ENCODE peak calls at places on chromosomes 2 and 18, in six cellular contexts. A, R, N, J, T and I are unnamed samples.

GRCh38 chr18:74316257-74317180 is 880 bp downstream of the C18orf63 start:
- DNase-seq in A (no peak), R (peak; percentile 84), N (no peak), J (peak; percentile 95), T (no peak), I (no peak)

GRCh38 chr2:127628767-127629614 is 17.0 kb upstream of the GPR17 start:
- DNase-seq in A (no peak), R (no peak), N (no peak), J (no peak), T (no peak), I (no peak)

GRCh38 chr2:208062113-208062512 is 36.8 kb upstream of the PLEKHM3 start:
- DNase-seq in A (no peak), R (peak; percentile 44), N (no peak), J (peak; percentile 35), T (no peak), I (peak; percentile 47)

GRCh38 chr2:1846046-1847015 is 102.0 kb upstream of the PXDN start:
- DNase-seq in A (no peak), R (no peak), N (no peak), J (peak; percentile 43), T (no peak), I (no peak)

GRCh38 chr2:15241208-15241607 is 319.9 kb downstream of the NBAS start:
- DNase-seq in A (no peak), R (no peak), N (no peak), J (no peak), T (no peak), I (peak; percentile 59)

GRCh38 chr2:40179801-40180200 is 272.1 kb downstream of the SLC8A1 start:
- DNase-seq in A (no peak), R (no peak), N (no peak), J (no peak), T (no peak), I (no peak)

GRCh38 chr2:240450532-240451107 is 15.2 kb downstream of the GPC1 start:
- DNase-seq in A (no peak), R (no peak), N (no peak), J (no peak), T (no peak), I (no peak)

GRCh38 chr2:160882906-160883305 is 277.3 kb upstream of the TANK start:
- DNase-seq in A (no peak), R (peak; percentile 7), N (no peak), J (no peak), T (no peak), I (no peak)

GRCh38 chr2:16813593-16813992 is 148.0 kb upstream of the CYRIA start:
- DNase-seq in A (no peak), R (no peak), N (no peak), J (no peak), T (no peak), I (no peak)

GRCh38 chr18:8811115-8811514 is 105.8 kb downstream of the MTCL1 start:
- DNase-seq in A (no peak), R (no peak), N (no peak), J (no peak), T (no peak), I (peak; percentile 56)

GRCh38 chr18:36095936-36096519 is 28.7 kb upstream of the RPRD1A start:
- DNase-seq in A (no peak), R (peak; percentile 65), N (no peak), J (peak; percentile 51), T (no peak), I (no peak)

GRCh38 chr2:45342-46130 is 769 bp downstream of the FAM110C start:
- DNase-seq in A (peak; percentile 39), R (no peak), N (no peak), J (no peak), T (no peak), I (no peak)

GRCh38 chr2:138373993-138374408 is 127.6 kb upstream of the SPOPL start:
- DNase-seq in A (peak; percentile 15), R (peak; percentile 32), N (no peak), J (no peak), T (no peak), I (no peak)

GRCh38 chr2:9178110-9178904 is 28.3 kb upstream of the ASAP2 start:
- DNase-seq in A (no peak), R (peak; percentile 56), N (no peak), J (peak; percentile 92), T (no peak), I (no peak)

GRCh38 chr2:119338826-119339561 is 27.6 kb downstream of the C2orf76 start:
- DNase-seq in A (no peak), R (no peak), N (peak; percentile 30), J (no peak), T (no peak), I (no peak)

GRCh38 chr2:152189622-152190495 is 14.3 kb upstream of the STAM2 start:
- DNase-seq in A (peak; percentile 50), R (peak; percentile 59), N (peak; percentile 36), J (peak; percentile 53), T (no peak), I (peak; percentile 53)

GRCh38 chr2:226738191-226738820 is 61.3 kb downstream of the IRS1 start:
- DNase-seq in A (no peak), R (no peak), N (no peak), J (no peak), T (no peak), I (no peak)

GRCh38 chr2:145657265-145657664 is 1137.3 kb upstream of the ZEB2 start:
- DNase-seq in A (no peak), R (no peak), N (no peak), J (no peak), T (no peak), I (no peak)

GRCh38 chr2:44772131-44772530 is 169.4 kb upstream of the SIX3 start:
- DNase-seq in A (no peak), R (no peak), N (no peak), J (no peak), T (no peak), I (no peak)

GRCh38 chr2:44769349-44770005 is 172.0 kb upstream of the SIX3 start:
- DNase-seq in A (no peak), R (no peak), N (no peak), J (no peak), T (no peak), I (no peak)

GRCh38 chr2:44768438-44769236 is 172.9 kb upstream of the SIX3 start:
- DNase-seq in A (no peak), R (no peak), N (no peak), J (no peak), T (no peak), I (no peak)

GRCh38 chr2:44771510-44771909 is 170.0 kb upstream of the SIX3 start:
- DNase-seq in A (no peak), R (no peak), N (no peak), J (no peak), T (no peak), I (no peak)

GRCh38 chr2:44770221-44771187 is 171.0 kb upstream of the SIX3 start:
- DNase-seq in A (no peak), R (no peak), N (no peak), J (no peak), T (no peak), I (no peak)
- H3K4me1 ChIP-seq in A (no peaks in the 10 kb centered on the region), R (no peaks in the 10 kb centered on the region), N (peaks cover 16% of the 10 kb centered on the region), J (no peaks in the 10 kb centered on the region), T (peaks cover 10% of the 10 kb centered on the region), I (no peaks in the 10 kb centered on the region)

DNA sequence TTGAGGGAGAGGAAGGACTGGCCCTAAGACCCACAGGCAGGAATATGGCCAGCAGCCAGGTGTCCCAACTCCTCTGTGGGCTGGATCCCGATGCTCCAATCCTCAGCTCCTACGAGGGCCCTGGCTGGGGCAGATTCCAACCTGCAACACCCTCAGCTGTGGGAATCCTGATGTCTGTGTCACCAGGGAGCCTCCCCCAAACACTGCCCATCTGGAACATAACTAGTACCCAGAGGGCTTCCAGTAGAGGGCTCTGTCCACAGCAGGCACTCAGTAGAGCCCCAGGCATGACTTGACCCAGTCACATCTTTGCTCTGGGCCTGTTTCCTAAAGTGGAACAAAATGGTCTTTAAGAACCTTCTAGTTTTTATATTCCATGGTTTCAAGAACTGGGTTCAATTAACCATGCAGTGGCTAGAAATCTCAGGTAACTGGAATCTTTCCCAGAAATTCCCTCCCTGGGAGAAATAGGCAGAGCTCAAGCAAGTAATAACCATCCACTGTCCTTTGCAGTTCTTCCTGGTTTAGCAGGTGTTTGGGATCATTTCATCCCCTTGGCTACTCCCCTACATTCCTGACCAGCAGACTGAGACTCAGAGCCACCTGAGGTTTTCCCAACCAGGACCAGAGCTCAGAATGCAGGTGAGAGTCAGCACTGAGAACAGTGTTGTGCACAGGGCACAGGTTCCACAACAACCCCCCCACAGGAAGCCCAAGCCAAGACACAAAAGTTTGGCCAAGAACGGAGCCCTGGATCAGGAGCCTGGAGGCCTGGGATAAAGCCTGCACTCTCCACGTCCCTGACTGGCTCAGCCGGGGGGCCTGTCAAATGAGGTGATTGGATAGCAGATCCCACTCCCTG is 20.8 kb upstream of the LOXHD1 start:
- DNase-seq in A (peak; percentile 28), R (peak; percentile 20), N (no peak), J (no peak), T (no peak), I (peak; percentile 53)
- TF ChIP-seq CTCF in A (no peak), R (no peak), N (peak; percentile 26), J (no peak), T (peak; percentile 46), I (peak; percentile 21)

GRCh38 chr18:26549103-26549485 is 741 bp upstream of the KCTD1 start:
- DNase-seq in A (no peak), R (peak; percentile 65), N (peak; percentile 37), J (peak; percentile 45), T (peak; percentile 16), I (peak; percentile 75)

GRCh38 chr18:26546875-26547301 is 1.5 kb downstream of the KCTD1 start:
- DNase-seq in A (no peak), R (peak; percentile 38), N (no peak), J (no peak), T (no peak), I (no peak)

GRCh38 chr18:26547302-26548143 is 830 bp downstream of the KCTD1 start:
- DNase-seq in A (peak; percentile 70), R (peak; percentile 92), N (peak; percentile 71), J (no peak), T (peak; percentile 69), I (peak; percentile 68)

GRCh38 chr18:26549486-26550435 is 1.4 kb upstream of the KCTD1 start:
- DNase-seq in A (peak; percentile 88), R (peak; percentile 77), N (peak; percentile 74), J (peak; percentile 51), T (peak; percentile 73), I (peak; percentile 60)

DNA sequence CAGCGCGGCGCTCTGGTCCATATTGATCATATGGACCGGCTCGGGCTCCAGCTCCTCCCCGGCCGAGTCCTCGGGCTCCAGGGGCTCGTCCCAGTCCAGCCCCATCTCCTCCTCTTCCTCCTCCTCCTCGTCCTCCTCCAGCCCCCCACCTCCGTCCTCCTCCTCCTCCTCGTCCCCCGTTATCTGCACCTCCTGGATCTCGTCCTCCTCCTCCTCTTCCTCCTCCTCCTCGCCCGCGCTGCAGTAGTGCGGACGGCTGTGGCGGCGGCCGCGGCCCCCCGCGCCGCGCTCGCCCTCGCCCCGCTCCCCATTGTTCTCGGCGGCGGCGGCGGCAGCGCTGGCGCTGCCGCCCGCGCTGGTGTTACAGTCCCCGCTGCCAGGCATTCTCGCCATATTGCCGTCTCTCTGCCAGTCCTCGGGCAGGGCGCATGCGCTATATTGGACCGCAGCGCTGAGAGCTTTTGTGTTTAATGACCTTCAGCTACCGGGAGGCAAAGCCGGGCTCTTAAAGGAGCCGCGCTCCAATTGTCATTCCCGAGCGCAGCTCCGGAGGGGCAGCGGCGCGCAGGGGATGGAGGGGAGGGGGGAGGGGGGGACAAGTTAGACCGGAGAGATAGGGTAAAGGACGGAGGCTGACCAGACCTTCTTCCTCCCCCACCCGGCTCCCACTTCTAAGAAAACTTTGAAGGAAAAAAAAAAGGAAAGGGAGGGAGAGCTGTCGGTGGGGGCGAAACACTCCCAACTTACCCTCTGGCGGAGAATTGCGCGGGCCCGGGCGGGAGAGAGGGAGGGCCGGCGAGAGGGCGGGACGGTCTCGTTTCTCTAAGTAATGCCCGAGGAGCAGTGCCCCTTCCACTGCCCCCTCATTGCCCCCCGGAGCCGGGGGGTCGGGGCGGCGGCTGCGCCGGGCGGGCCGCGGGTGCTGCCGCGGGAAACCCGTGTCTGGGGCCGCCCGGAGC is at the start of gene KCTD1:
- DNase-seq in A (peak; percentile 86), R (peak; percentile 87), N (peak; percentile 83), J (peak; percentile 58), T (peak; percentile 82), I (peak; percentile 59)
- H3K4me1 ChIP-seq in A (peaks cover 10% of the 10 kb centered on the region), R (no peaks in the 10 kb centered on the region), N (peaks cover 56% of the 10 kb centered on the region), J (peaks cover 33% of the 10 kb centered on the region), T (peaks cover 73% of the 10 kb centered on the region), I (peaks cover 13% of the 10 kb centered on the region)

GRCh38 chr18:45916302-45916701 is 50.8 kb downstream of the EPG5 start:
- DNase-seq in A (no peak), R (no peak), N (no peak), J (no peak), T (no peak), I (no peak)
- TF ChIP-seq CTCF in A (no peak), R (no peak), N (no peak), J (peak; percentile 41), T (no peak), I (no peak)